ENCODE peak calls at places on chromosome 5, in nine cellular contexts. One of them, this sample, is unnamed.
A peak's percentile ranks its signal among the peaks of the same experiment; 100 is the strongest.

GRCh38 chr5:17243287-17244063 is 26.0 kb downstream of the BASP1 start:
- DNase-seq in cardiac muscle cell: no peak
- DNase-seq in IMR-90: no peak
- DNase-seq in tibial artery: no peak
- DNase-seq in K562: no peak
- DNase-seq in heart right ventricle: no peak
- DNase-seq in uterus: no peak
- DNase-seq in mammary epithelial cell: no peak
- DNase-seq in transverse colon: no peak
- DNase-seq in this sample: no peak

GRCh38 chr5:25618821-25619220 is 974.0 kb upstream of the CDH10 start:
- DNase-seq in cardiac muscle cell: no peak
- DNase-seq in IMR-90: no peak
- DNase-seq in tibial artery: no peak
- DNase-seq in K562: no peak
- DNase-seq in heart right ventricle: no peak
- DNase-seq in uterus: no peak
- DNase-seq in mammary epithelial cell: no peak
- DNase-seq in transverse colon: no peak
- DNase-seq in this sample: no peak

GRCh38 chr5:169548315-169548714 is 35.3 kb upstream of the SPDL1 start:
- DNase-seq in cardiac muscle cell: peak; percentile 77
- DNase-seq in IMR-90: peak; percentile 24
- DNase-seq in tibial artery: no peak
- DNase-seq in K562: no peak
- DNase-seq in heart right ventricle: no peak
- DNase-seq in uterus: no peak
- DNase-seq in mammary epithelial cell: peak; percentile 38
- DNase-seq in transverse colon: no peak
- DNase-seq in this sample: no peak

GRCh38 chr5:54442271-54442670 is 13.2 kb upstream of the HSPB3 start:
- DNase-seq in cardiac muscle cell: no peak
- DNase-seq in IMR-90: no peak
- DNase-seq in tibial artery: no peak
- DNase-seq in K562: no peak
- DNase-seq in heart right ventricle: no peak
- DNase-seq in uterus: no peak
- DNase-seq in mammary epithelial cell: peak; percentile 44
- DNase-seq in transverse colon: no peak
- DNase-seq in this sample: no peak

GRCh38 chr5:17019324-17019723 is 83.2 kb upstream of the MYO10 start:
- DNase-seq in cardiac muscle cell: peak; percentile 66
- DNase-seq in IMR-90: peak; percentile 72
- DNase-seq in tibial artery: no peak
- DNase-seq in K562: no peak
- DNase-seq in heart right ventricle: no peak
- DNase-seq in uterus: no peak
- DNase-seq in mammary epithelial cell: no peak
- DNase-seq in transverse colon: no peak
- DNase-seq in this sample: no peak

GRCh38 chr5:72383280-72384205 is 63.4 kb downstream of the PTCD2 start:
- DNase-seq in cardiac muscle cell: peak; percentile 43
- DNase-seq in IMR-90: peak; percentile 38
- DNase-seq in tibial artery: no peak
- DNase-seq in K562: no peak
- DNase-seq in heart right ventricle: no peak
- DNase-seq in uterus: no peak
- DNase-seq in mammary epithelial cell: no peak
- DNase-seq in transverse colon: no peak
- DNase-seq in this sample: no peak

GRCh38 chr5:14581891-14582796 is 552 bp downstream of the OTULINL start:
- DNase-seq in cardiac muscle cell: peak; percentile 27
- DNase-seq in IMR-90: no peak
- DNase-seq in tibial artery: peak; percentile 34
- DNase-seq in K562: no peak
- DNase-seq in heart right ventricle: peak; percentile 58
- DNase-seq in uterus: peak; percentile 46
- DNase-seq in mammary epithelial cell: peak; percentile 53
- DNase-seq in transverse colon: peak; percentile 83
- DNase-seq in this sample: peak; percentile 48

GRCh38 chr5:32116574-32117313 is 57.4 kb downstream of the GOLPH3 start:
- DNase-seq in cardiac muscle cell: no peak
- DNase-seq in IMR-90: peak; percentile 34
- DNase-seq in tibial artery: no peak
- DNase-seq in K562: no peak
- DNase-seq in heart right ventricle: no peak
- DNase-seq in uterus: no peak
- DNase-seq in mammary epithelial cell: no peak
- DNase-seq in transverse colon: no peak
- DNase-seq in this sample: no peak

GRCh38 chr5:150161242-150162141 is 5.1 kb upstream of the CDX1 start:
- DNase-seq in cardiac muscle cell: peak; percentile 79
- DNase-seq in IMR-90: peak; percentile 65
- DNase-seq in tibial artery: peak; percentile 88
- DNase-seq in K562: peak; percentile 86
- DNase-seq in heart right ventricle: peak; percentile 91
- DNase-seq in uterus: peak; percentile 89
- DNase-seq in mammary epithelial cell: peak; percentile 55
- DNase-seq in transverse colon: peak; percentile 95
- DNase-seq in this sample: peak; percentile 86

DNA sequence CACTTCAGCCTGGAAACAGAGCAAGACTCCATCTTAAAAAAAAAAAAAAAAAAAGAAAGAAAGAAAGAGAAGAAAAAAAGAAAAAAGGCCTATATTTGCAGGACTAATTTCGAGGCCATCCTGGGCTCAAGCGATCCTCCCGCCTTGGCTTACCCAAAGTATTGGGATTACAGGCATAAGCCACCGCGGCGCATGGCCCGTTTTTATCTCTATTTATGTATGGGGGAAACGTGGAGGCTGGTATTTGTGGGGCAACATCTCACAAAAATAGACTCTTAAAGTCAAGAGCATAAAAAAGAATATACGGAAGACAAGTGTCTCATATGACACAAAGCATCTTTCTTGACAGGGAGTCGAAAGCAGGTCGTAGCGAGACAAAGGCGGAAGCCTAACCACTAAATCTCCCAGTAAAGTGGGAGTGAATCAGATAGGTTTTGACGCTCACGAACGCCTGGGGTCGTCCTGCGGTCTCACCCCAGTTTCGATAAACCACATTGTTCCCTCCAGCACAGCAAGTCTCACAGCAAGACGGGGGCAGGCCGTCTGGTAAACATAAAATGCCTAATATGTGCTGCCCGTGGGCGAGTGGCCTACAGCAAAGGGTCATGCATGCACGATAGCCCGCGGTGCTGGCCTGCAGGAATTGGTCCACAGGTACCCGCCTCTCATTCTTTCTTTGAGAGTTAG is 1.8 kb upstream of the TRIM41 start:
- DNase-seq in cardiac muscle cell: no peak
- DNase-seq in IMR-90: no peak
- DNase-seq in tibial artery: no peak
- DNase-seq in K562: no peak
- DNase-seq in heart right ventricle: no peak
- DNase-seq in uterus: no peak
- DNase-seq in mammary epithelial cell: no peak
- DNase-seq in transverse colon: peak; percentile 23
- DNase-seq in this sample: no peak
- H3K4me3 ChIP-seq in cardiac muscle cell: peak overlapping the region; percentile 80
- H3K4me3 ChIP-seq in IMR-90: no peak overlapping the region
- H3K4me3 ChIP-seq in tibial artery: no peak overlapping the region
- H3K4me3 ChIP-seq in K562: peak overlapping the region; percentile 86
- H3K4me3 ChIP-seq in heart right ventricle: no peak overlapping the region
- H3K4me3 ChIP-seq in uterus: peak overlapping the region; percentile 76
- H3K4me3 ChIP-seq in mammary epithelial cell: no peak overlapping the region
- H3K4me3 ChIP-seq in transverse colon: no peak overlapping the region
- H3K4me3 ChIP-seq in this sample: peak overlapping the region; percentile 96

GRCh38 chr5:165999693-166000092 is 2291.8 kb upstream of the WWC1 start:
- DNase-seq in cardiac muscle cell: no peak
- DNase-seq in IMR-90: no peak
- DNase-seq in tibial artery: no peak
- DNase-seq in K562: no peak
- DNase-seq in heart right ventricle: no peak
- DNase-seq in uterus: no peak
- DNase-seq in mammary epithelial cell: no peak
- DNase-seq in transverse colon: no peak
- DNase-seq in this sample: no peak

GRCh38 chr5:165996484-165996883 is 2295.0 kb upstream of the WWC1 start:
- DNase-seq in cardiac muscle cell: no peak
- DNase-seq in IMR-90: no peak
- DNase-seq in tibial artery: no peak
- DNase-seq in K562: no peak
- DNase-seq in heart right ventricle: no peak
- DNase-seq in uterus: no peak
- DNase-seq in mammary epithelial cell: no peak
- DNase-seq in transverse colon: no peak
- DNase-seq in this sample: no peak
- TF ChIP-seq CTCF in cardiac muscle cell: no peak
- TF ChIP-seq CTCF in IMR-90: no peak
- TF ChIP-seq CTCF in tibial artery: no peak
- TF ChIP-seq CTCF in K562: no peak
- TF ChIP-seq CTCF in heart right ventricle: no peak
- TF ChIP-seq CTCF in uterus: no peak
- TF ChIP-seq CTCF in mammary epithelial cell: no peak
- TF ChIP-seq CTCF in transverse colon: no peak
- TF ChIP-seq CTCF in this sample: no peak

GRCh38 chr5:138953370-138954256 is 78.5 kb upstream of the LRRTM2 start:
- DNase-seq in cardiac muscle cell: peak; percentile 78
- DNase-seq in IMR-90: peak; percentile 54
- DNase-seq in tibial artery: peak; percentile 86
- DNase-seq in K562: no peak
- DNase-seq in heart right ventricle: peak; percentile 90
- DNase-seq in uterus: peak; percentile 82
- DNase-seq in mammary epithelial cell: no peak
- DNase-seq in transverse colon: peak; percentile 80
- DNase-seq in this sample: peak; percentile 92

GRCh38 chr5:138955672-138956295 is 80.6 kb upstream of the LRRTM2 start:
- DNase-seq in cardiac muscle cell: no peak
- DNase-seq in IMR-90: no peak
- DNase-seq in tibial artery: peak; percentile 4
- DNase-seq in K562: no peak
- DNase-seq in heart right ventricle: no peak
- DNase-seq in uterus: no peak
- DNase-seq in mammary epithelial cell: no peak
- DNase-seq in transverse colon: no peak
- DNase-seq in this sample: no peak

GRCh38 chr5:138954257-138955012 is 79.3 kb upstream of the LRRTM2 start:
- DNase-seq in cardiac muscle cell: no peak
- DNase-seq in IMR-90: no peak
- DNase-seq in tibial artery: peak; percentile 18
- DNase-seq in K562: no peak
- DNase-seq in heart right ventricle: no peak
- DNase-seq in uterus: no peak
- DNase-seq in mammary epithelial cell: no peak
- DNase-seq in transverse colon: no peak
- DNase-seq in this sample: no peak

GRCh38 chr5:138955013-138955660 is 80.0 kb upstream of the LRRTM2 start:
- DNase-seq in cardiac muscle cell: no peak
- DNase-seq in IMR-90: peak; percentile 22
- DNase-seq in tibial artery: peak; percentile 41
- DNase-seq in K562: no peak
- DNase-seq in heart right ventricle: no peak
- DNase-seq in uterus: no peak
- DNase-seq in mammary epithelial cell: no peak
- DNase-seq in transverse colon: no peak
- DNase-seq in this sample: peak; percentile 56

DNA sequence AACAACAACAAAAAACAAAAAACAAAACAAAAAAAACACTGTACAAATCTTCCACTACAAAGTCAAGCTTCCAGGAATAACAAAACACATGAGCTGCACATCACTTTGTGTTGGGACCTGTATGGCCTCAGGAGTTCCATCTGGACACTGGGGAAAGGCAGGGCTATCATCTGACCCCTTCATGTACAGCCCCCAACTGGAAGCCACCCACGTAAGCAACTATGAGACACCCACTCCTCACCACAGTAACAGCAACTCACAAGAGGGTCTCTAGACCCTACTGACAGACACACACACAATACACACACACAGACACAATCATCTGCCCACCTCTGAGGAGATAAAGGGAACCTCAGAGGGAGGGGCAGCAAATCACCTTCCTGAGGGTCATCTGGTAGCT is 81.7 kb upstream of the LRRTM2 start:
- DNase-seq in cardiac muscle cell: no peak
- DNase-seq in IMR-90: no peak
- DNase-seq in tibial artery: peak; percentile 9
- DNase-seq in K562: no peak
- DNase-seq in heart right ventricle: no peak
- DNase-seq in uterus: no peak
- DNase-seq in mammary epithelial cell: no peak
- DNase-seq in transverse colon: no peak
- DNase-seq in this sample: no peak
- H3K4me1 ChIP-seq in cardiac muscle cell: peaks cover 19% of the 10 kb centered on the region
- H3K4me1 ChIP-seq in IMR-90: peaks cover 26% of the 10 kb centered on the region
- H3K4me1 ChIP-seq in tibial artery: peaks cover 38% of the 10 kb centered on the region
- H3K4me1 ChIP-seq in K562: peaks cover 9% of the 10 kb centered on the region
- H3K4me1 ChIP-seq in heart right ventricle: peaks cover 42% of the 10 kb centered on the region
- H3K4me1 ChIP-seq in uterus: peaks cover 10% of the 10 kb centered on the region
- H3K4me1 ChIP-seq in mammary epithelial cell: peaks cover 3% of the 10 kb centered on the region
- H3K4me1 ChIP-seq in transverse colon: peaks cover 16% of the 10 kb centered on the region
- H3K4me1 ChIP-seq in this sample: peaks cover 43% of the 10 kb centered on the region

DNA sequence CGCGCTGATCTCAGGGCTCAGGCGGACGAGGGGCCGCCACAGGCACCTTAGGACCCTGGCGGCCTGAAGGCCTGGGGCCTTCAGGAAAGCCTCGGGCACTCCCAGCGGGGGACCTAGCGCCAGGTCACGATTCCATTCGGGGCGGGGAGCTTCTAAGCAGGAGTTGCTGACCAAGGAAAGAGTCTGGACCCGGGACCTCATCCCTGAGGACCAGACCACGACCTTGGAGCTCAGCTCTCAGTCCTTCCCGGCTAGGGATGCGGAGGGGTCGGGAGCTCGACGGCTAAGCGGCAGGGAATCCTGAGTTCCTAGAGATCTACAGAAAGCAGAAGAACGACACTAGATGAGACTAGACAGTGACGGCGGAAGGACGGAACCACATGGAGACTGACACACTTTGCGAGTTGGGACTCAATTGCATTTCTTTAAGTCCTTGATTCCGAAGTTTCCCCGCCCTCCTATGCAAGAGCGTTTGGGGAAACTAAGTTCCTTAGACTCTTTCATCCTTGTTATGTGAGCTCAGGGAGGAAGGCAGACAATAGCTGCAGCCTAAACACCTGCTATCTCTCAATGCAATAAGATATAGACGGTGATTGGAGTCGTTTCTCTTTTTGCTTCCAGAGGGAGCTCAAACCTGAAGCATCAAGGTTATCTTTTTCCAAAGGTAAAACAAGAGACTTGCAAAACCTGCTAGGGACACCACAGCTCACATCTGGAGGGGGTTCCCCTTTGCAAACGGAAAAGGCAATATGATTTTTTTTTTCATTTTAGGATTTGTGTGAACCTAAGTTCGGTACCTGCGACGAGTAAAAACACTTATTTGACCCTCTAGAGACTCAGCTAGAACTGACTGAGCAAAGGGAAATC is 9.7 kb downstream of the NR2F1-AS1 start:
- DNase-seq in cardiac muscle cell: no peak
- DNase-seq in IMR-90: no peak
- DNase-seq in tibial artery: no peak
- DNase-seq in K562: no peak
- DNase-seq in heart right ventricle: no peak
- DNase-seq in uterus: no peak
- DNase-seq in mammary epithelial cell: no peak
- DNase-seq in transverse colon: no peak
- DNase-seq in this sample: no peak
- H3K4me3 ChIP-seq in cardiac muscle cell: peak overlapping the region; percentile 19
- H3K4me3 ChIP-seq in IMR-90: no peak overlapping the region
- H3K4me3 ChIP-seq in tibial artery: no peak overlapping the region
- H3K4me3 ChIP-seq in K562: no peak overlapping the region
- H3K4me3 ChIP-seq in heart right ventricle: no peak overlapping the region
- H3K4me3 ChIP-seq in uterus: no peak overlapping the region
- H3K4me3 ChIP-seq in mammary epithelial cell: no peak overlapping the region
- H3K4me3 ChIP-seq in transverse colon: peak overlapping the region; percentile 36
- H3K4me3 ChIP-seq in this sample: peak overlapping the region; percentile 57